ENCODE peak calls at places on chromosomes 12 and 14, in four cellular contexts. One of them, this sample, is unnamed.

GRCh38 chr14:65704850-65705249 is 292.3 kb downstream of the FUT8 start:
- DNase-seq in GM19239: no peak
- DNase-seq in activated T-helper 1 cell treated with anti-CD3 and anti-CD28 coated beads, Interleukin-2, amount 50 U/mL, for 16 hours: no peak
- DNase-seq in NAMALWA: no peak
- DNase-seq in this sample: no peak

GRCh38 chr12:76636141-76636692 is 76.6 kb upstream of the OSBPL8 start:
- DNase-seq in NAMALWA: no peak
- DNase-seq in activated T-helper 1 cell treated with anti-CD3 and anti-CD28 coated beads, Interleukin-2, amount 50 U/mL, for 16 hours: no peak
- DNase-seq in GM19239: no peak
- DNase-seq in this sample: no peak

GRCh38 chr12:31226639-31227038 is 99.3 kb downstream of the SINHCAF start:
- DNase-seq in GM19239: no peak
- DNase-seq in activated T-helper 1 cell treated with anti-CD3 and anti-CD28 coated beads, Interleukin-2, amount 50 U/mL, for 16 hours: no peak
- DNase-seq in NAMALWA: no peak
- DNase-seq in this sample: no peak

GRCh38 chr12:93419388-93420034 is 22.2 kb downstream of the UBE2N start:
- DNase-seq in GM19239: no peak
- DNase-seq in NAMALWA: peak; percentile 76
- DNase-seq in activated T-helper 1 cell treated with anti-CD3 and anti-CD28 coated beads, Interleukin-2, amount 50 U/mL, for 16 hours: no peak
- DNase-seq in this sample: peak; percentile 49

GRCh38 chr14:101131451-101131916 is 228.0 kb upstream of the RTL1 start:
- DNase-seq in GM19239: no peak
- DNase-seq in NAMALWA: no peak
- DNase-seq in activated T-helper 1 cell treated with anti-CD3 and anti-CD28 coated beads, Interleukin-2, amount 50 U/mL, for 16 hours: no peak
- DNase-seq in this sample: no peak

GRCh38 chr12:131865196-131865875 is 29.1 kb upstream of the ULK1 start:
- DNase-seq in NAMALWA: no peak
- DNase-seq in activated T-helper 1 cell treated with anti-CD3 and anti-CD28 coated beads, Interleukin-2, amount 50 U/mL, for 16 hours: no peak
- DNase-seq in GM19239: no peak
- DNase-seq in this sample: no peak

GRCh38 chr14:75928587-75929230 is 53.1 kb downstream of the TGFB3 start:
- DNase-seq in GM19239: no peak
- DNase-seq in activated T-helper 1 cell treated with anti-CD3 and anti-CD28 coated beads, Interleukin-2, amount 50 U/mL, for 16 hours: no peak
- DNase-seq in NAMALWA: no peak
- DNase-seq in this sample: no peak

GRCh38 chr12:70045036-70045435 is 198.2 kb upstream of the CNOT2 start:
- DNase-seq in GM19239: no peak
- DNase-seq in NAMALWA: no peak
- DNase-seq in activated T-helper 1 cell treated with anti-CD3 and anti-CD28 coated beads, Interleukin-2, amount 50 U/mL, for 16 hours: no peak
- DNase-seq in this sample: no peak

GRCh38 chr12:32309811-32310755 is 89.3 kb upstream of the FGD4 start:
- DNase-seq in activated T-helper 1 cell treated with anti-CD3 and anti-CD28 coated beads, Interleukin-2, amount 50 U/mL, for 16 hours: no peak
- DNase-seq in GM19239: no peak
- DNase-seq in NAMALWA: no peak
- DNase-seq in this sample: no peak

GRCh38 chr12:64269161-64269560 is 47.1 kb upstream of the KICS2 start:
- DNase-seq in NAMALWA: no peak
- DNase-seq in activated T-helper 1 cell treated with anti-CD3 and anti-CD28 coated beads, Interleukin-2, amount 50 U/mL, for 16 hours: no peak
- DNase-seq in GM19239: no peak
- DNase-seq in this sample: no peak

GRCh38 chr12:113059071-113059595 is 2.6 kb downstream of the DTX1 start:
- DNase-seq in activated T-helper 1 cell treated with anti-CD3 and anti-CD28 coated beads, Interleukin-2, amount 50 U/mL, for 16 hours: no peak
- DNase-seq in GM19239: no peak
- DNase-seq in NAMALWA: peak; percentile 43
- DNase-seq in this sample: no peak

GRCh38 chr12:111754671-111755070 is 12.1 kb upstream of the ALDH2 start:
- DNase-seq in GM19239: no peak
- DNase-seq in activated T-helper 1 cell treated with anti-CD3 and anti-CD28 coated beads, Interleukin-2, amount 50 U/mL, for 16 hours: no peak
- DNase-seq in NAMALWA: no peak
- DNase-seq in this sample: no peak

GRCh38 chr12:5094550-5094949 is 50.9 kb downstream of the KCNA5 start:
- DNase-seq in GM19239: no peak
- DNase-seq in activated T-helper 1 cell treated with anti-CD3 and anti-CD28 coated beads, Interleukin-2, amount 50 U/mL, for 16 hours: no peak
- DNase-seq in NAMALWA: no peak
- DNase-seq in this sample: no peak

GRCh38 chr12:107444771-107445170 is 240.8 kb upstream of the PWP1 start:
- DNase-seq in activated T-helper 1 cell treated with anti-CD3 and anti-CD28 coated beads, Interleukin-2, amount 50 U/mL, for 16 hours: no peak
- DNase-seq in NAMALWA: no peak
- DNase-seq in GM19239: no peak
- DNase-seq in this sample: no peak

GRCh38 chr12:12056951-12057350 is 13.8 kb upstream of the BCL2L14 start:
- DNase-seq in GM19239: no peak
- DNase-seq in NAMALWA: no peak
- DNase-seq in activated T-helper 1 cell treated with anti-CD3 and anti-CD28 coated beads, Interleukin-2, amount 50 U/mL, for 16 hours: no peak
- DNase-seq in this sample: no peak

GRCh38 chr12:89183985-89184435 is 168.3 kb downstream of the DUSP6 start:
- DNase-seq in activated T-helper 1 cell treated with anti-CD3 and anti-CD28 coated beads, Interleukin-2, amount 50 U/mL, for 16 hours: no peak
- DNase-seq in NAMALWA: no peak
- DNase-seq in GM19239: no peak
- DNase-seq in this sample: no peak